ENCODE peak calls at places on chromosomes 1 and 21, in nine cellular contexts. One of them, this sample, is unnamed.

GRCh38 chr21:41627428-41627827 is 119.5 kb upstream of the TMPRSS2 start:
- DNase-seq in keratinocyte: no peak
- DNase-seq in DND-41: no peak
- DNase-seq in epithelial cell of esophagus: peak
- DNase-seq in chondrocyte: no peak
- DNase-seq in mammary epithelial cell: peak
- DNase-seq in thyroid gland: no peak
- DNase-seq in fibroblast of pulmonary artery: no peak
- DNase-seq in mucosa of descending colon: no peak
- DNase-seq in this sample: no peak

GRCh38 chr1:230255116-230255515 is 171.0 kb downstream of the PGBD5 start:
- DNase-seq in keratinocyte: no peak
- DNase-seq in DND-41: no peak
- DNase-seq in epithelial cell of esophagus: no peak
- DNase-seq in chondrocyte: no peak
- DNase-seq in mammary epithelial cell: no peak
- DNase-seq in thyroid gland: no peak
- DNase-seq in fibroblast of pulmonary artery: no peak
- DNase-seq in mucosa of descending colon: no peak
- DNase-seq in this sample: no peak

GRCh38 chr1:1210726-1211540 is 3.0 kb downstream of the TNFRSF4 start:
- DNase-seq in keratinocyte: no peak
- DNase-seq in DND-41: no peak
- DNase-seq in epithelial cell of esophagus: no peak
- DNase-seq in chondrocyte: peak
- DNase-seq in mammary epithelial cell: no peak
- DNase-seq in thyroid gland: no peak
- DNase-seq in fibroblast of pulmonary artery: no peak
- DNase-seq in mucosa of descending colon: peak
- DNase-seq in this sample: peak

GRCh38 chr1:117529683-117530082 is 76.2 kb upstream of the TENT5C start:
- DNase-seq in keratinocyte: no peak
- DNase-seq in DND-41: no peak
- DNase-seq in epithelial cell of esophagus: no peak
- DNase-seq in chondrocyte: no peak
- DNase-seq in mammary epithelial cell: no peak
- DNase-seq in thyroid gland: no peak
- DNase-seq in fibroblast of pulmonary artery: no peak
- DNase-seq in mucosa of descending colon: no peak
- DNase-seq in this sample: no peak

GRCh38 chr21:46077674-46078101 is 20.2 kb upstream of the COL6A2 start:
- DNase-seq in keratinocyte: no peak
- DNase-seq in DND-41: no peak
- DNase-seq in epithelial cell of esophagus: no peak
- DNase-seq in chondrocyte: peak
- DNase-seq in mammary epithelial cell: no peak
- DNase-seq in thyroid gland: no peak
- DNase-seq in fibroblast of pulmonary artery: no peak
- DNase-seq in mucosa of descending colon: peak
- DNase-seq in this sample: no peak

GRCh38 chr1:111603979-111604378 is 15.6 kb upstream of the RAP1A start:
- DNase-seq in keratinocyte: no peak
- DNase-seq in DND-41: peak
- DNase-seq in epithelial cell of esophagus: peak
- DNase-seq in chondrocyte: no peak
- DNase-seq in mammary epithelial cell: no peak
- DNase-seq in thyroid gland: no peak
- DNase-seq in fibroblast of pulmonary artery: no peak
- DNase-seq in mucosa of descending colon: peak
- DNase-seq in this sample: no peak

GRCh38 chr1:244092293-244093264 is 41.5 kb downstream of the ZBTB18 start:
- DNase-seq in keratinocyte: no peak
- DNase-seq in DND-41: no peak
- DNase-seq in epithelial cell of esophagus: no peak
- DNase-seq in chondrocyte: no peak
- DNase-seq in mammary epithelial cell: no peak
- DNase-seq in thyroid gland: no peak
- DNase-seq in fibroblast of pulmonary artery: peak
- DNase-seq in mucosa of descending colon: peak
- DNase-seq in this sample: no peak

GRCh38 chr1:228012555-228012954 is 5.8 kb downstream of the WNT3A start:
- DNase-seq in keratinocyte: no peak
- DNase-seq in DND-41: no peak
- DNase-seq in epithelial cell of esophagus: no peak
- DNase-seq in chondrocyte: no peak
- DNase-seq in mammary epithelial cell: no peak
- DNase-seq in thyroid gland: no peak
- DNase-seq in fibroblast of pulmonary artery: no peak
- DNase-seq in mucosa of descending colon: no peak
- DNase-seq in this sample: no peak

GRCh38 chr1:98277111-98277510 is 356.3 kb upstream of the DPYD start:
- DNase-seq in keratinocyte: no peak
- DNase-seq in DND-41: no peak
- DNase-seq in epithelial cell of esophagus: peak
- DNase-seq in chondrocyte: no peak
- DNase-seq in mammary epithelial cell: peak
- DNase-seq in thyroid gland: no peak
- DNase-seq in fibroblast of pulmonary artery: peak
- DNase-seq in mucosa of descending colon: no peak
- DNase-seq in this sample: no peak

GRCh38 chr1:114737314-114737713 is 20.5 kb downstream of the CSDE1 start:
- DNase-seq in keratinocyte: no peak
- DNase-seq in DND-41: no peak
- DNase-seq in epithelial cell of esophagus: no peak
- DNase-seq in chondrocyte: no peak
- DNase-seq in mammary epithelial cell: no peak
- DNase-seq in thyroid gland: no peak
- DNase-seq in fibroblast of pulmonary artery: no peak
- DNase-seq in mucosa of descending colon: peak
- DNase-seq in this sample: no peak

GRCh38 chr1:60634106-60634505 is 448.3 kb upstream of the NFIA start:
- DNase-seq in keratinocyte: no peak
- DNase-seq in DND-41: no peak
- DNase-seq in epithelial cell of esophagus: no peak
- DNase-seq in chondrocyte: no peak
- DNase-seq in mammary epithelial cell: no peak
- DNase-seq in thyroid gland: no peak
- DNase-seq in fibroblast of pulmonary artery: no peak
- DNase-seq in mucosa of descending colon: no peak
- DNase-seq in this sample: no peak

GRCh38 chr1:234955107-234955731 is 173.4 kb downstream of the TOMM20 start:
- DNase-seq in keratinocyte: no peak
- DNase-seq in DND-41: peak
- DNase-seq in epithelial cell of esophagus: no peak
- DNase-seq in chondrocyte: no peak
- DNase-seq in mammary epithelial cell: no peak
- DNase-seq in thyroid gland: peak
- DNase-seq in fibroblast of pulmonary artery: peak
- DNase-seq in mucosa of descending colon: peak
- DNase-seq in this sample: no peak

GRCh38 chr1:168709896-168710305 is 19.1 kb downstream of the DPT start:
- DNase-seq in keratinocyte: peak
- DNase-seq in DND-41: no peak
- DNase-seq in epithelial cell of esophagus: peak
- DNase-seq in chondrocyte: no peak
- DNase-seq in mammary epithelial cell: peak
- DNase-seq in thyroid gland: no peak
- DNase-seq in fibroblast of pulmonary artery: peak
- DNase-seq in mucosa of descending colon: no peak
- DNase-seq in this sample: no peak

GRCh38 chr1:1889847-1890505 is 911 bp downstream of the GNB1 start:
- DNase-seq in keratinocyte: no peak
- DNase-seq in DND-41: peak
- DNase-seq in epithelial cell of esophagus: peak
- DNase-seq in chondrocyte: no peak
- DNase-seq in mammary epithelial cell: peak
- DNase-seq in thyroid gland: peak
- DNase-seq in fibroblast of pulmonary artery: peak
- DNase-seq in mucosa of descending colon: peak
- DNase-seq in this sample: peak

GRCh38 chr1:108892356-108893140 is 15.8 kb downstream of the GPSM2 start:
- DNase-seq in keratinocyte: no peak
- DNase-seq in DND-41: no peak
- DNase-seq in epithelial cell of esophagus: no peak
- DNase-seq in chondrocyte: no peak
- DNase-seq in mammary epithelial cell: no peak
- DNase-seq in thyroid gland: no peak
- DNase-seq in fibroblast of pulmonary artery: peak
- DNase-seq in mucosa of descending colon: no peak
- DNase-seq in this sample: no peak

GRCh38 chr1:29674625-29675326 is 438.5 kb downstream of the PTPRU start:
- DNase-seq in keratinocyte: no peak
- DNase-seq in DND-41: no peak
- DNase-seq in epithelial cell of esophagus: no peak
- DNase-seq in chondrocyte: peak
- DNase-seq in mammary epithelial cell: no peak
- DNase-seq in thyroid gland: no peak
- DNase-seq in fibroblast of pulmonary artery: no peak
- DNase-seq in mucosa of descending colon: no peak
- DNase-seq in this sample: no peak

GRCh38 chr1:228647523-228648444 is 87.5 kb upstream of the RHOU start:
- DNase-seq in keratinocyte: peak
- DNase-seq in DND-41: peak
- DNase-seq in epithelial cell of esophagus: peak
- DNase-seq in chondrocyte: peak
- DNase-seq in mammary epithelial cell: peak
- DNase-seq in thyroid gland: peak
- DNase-seq in fibroblast of pulmonary artery: peak
- DNase-seq in mucosa of descending colon: peak
- DNase-seq in this sample: peak

GRCh38 chr1:55064071-55064581 is 24.8 kb downstream of the PCSK9 start:
- DNase-seq in keratinocyte: no peak
- DNase-seq in DND-41: no peak
- DNase-seq in epithelial cell of esophagus: no peak
- DNase-seq in chondrocyte: peak
- DNase-seq in mammary epithelial cell: no peak
- DNase-seq in thyroid gland: peak
- DNase-seq in fibroblast of pulmonary artery: peak
- DNase-seq in mucosa of descending colon: no peak
- DNase-seq in this sample: no peak
- TF ChIP-seq CTCF in keratinocyte: no peak
- TF ChIP-seq CTCF in DND-41: peak
- TF ChIP-seq CTCF in epithelial cell of esophagus: peak
- TF ChIP-seq CTCF in chondrocyte: peak
- TF ChIP-seq CTCF in mammary epithelial cell: no peak
- TF ChIP-seq CTCF in thyroid gland: no peak
- TF ChIP-seq CTCF in fibroblast of pulmonary artery: no peak
- TF ChIP-seq CTCF in mucosa of descending colon: no peak
- TF ChIP-seq CTCF in this sample: peak

GRCh38 chr1:225746361-225747179 is 31.1 kb upstream of the SRP9 start:
- DNase-seq in keratinocyte: peak
- DNase-seq in DND-41: no peak
- DNase-seq in epithelial cell of esophagus: peak
- DNase-seq in chondrocyte: no peak
- DNase-seq in mammary epithelial cell: peak
- DNase-seq in thyroid gland: peak
- DNase-seq in fibroblast of pulmonary artery: peak
- DNase-seq in mucosa of descending colon: peak
- DNase-seq in this sample: peak
- TF ChIP-seq CTCF in keratinocyte: peak
- TF ChIP-seq CTCF in DND-41: no peak
- TF ChIP-seq CTCF in epithelial cell of esophagus: peak
- TF ChIP-seq CTCF in chondrocyte: peak
- TF ChIP-seq CTCF in mammary epithelial cell: peak
- TF ChIP-seq CTCF in thyroid gland: no peak
- TF ChIP-seq CTCF in fibroblast of pulmonary artery: no peak
- TF ChIP-seq CTCF in mucosa of descending colon: no peak
- TF ChIP-seq CTCF in this sample: no peak

GRCh38 chr1:43366179-43366578 is 1.6 kb downstream of the ELOVL1 start:
- DNase-seq in keratinocyte: no peak
- DNase-seq in DND-41: no peak
- DNase-seq in epithelial cell of esophagus: peak
- DNase-seq in chondrocyte: no peak
- DNase-seq in mammary epithelial cell: peak
- DNase-seq in thyroid gland: peak
- DNase-seq in fibroblast of pulmonary artery: no peak
- DNase-seq in mucosa of descending colon: peak
- DNase-seq in this sample: peak

GRCh38 chr1:43368646-43369020 is 822 bp upstream of the ELOVL1 start:
- DNase-seq in keratinocyte: no peak
- DNase-seq in DND-41: no peak
- DNase-seq in epithelial cell of esophagus: no peak
- DNase-seq in chondrocyte: no peak
- DNase-seq in mammary epithelial cell: no peak
- DNase-seq in thyroid gland: peak
- DNase-seq in fibroblast of pulmonary artery: no peak
- DNase-seq in mucosa of descending colon: peak
- DNase-seq in this sample: no peak

GRCh38 chr1:43366601-43367025 is 1.2 kb downstream of the ELOVL1 start:
- DNase-seq in keratinocyte: no peak
- DNase-seq in DND-41: no peak
- DNase-seq in epithelial cell of esophagus: peak
- DNase-seq in chondrocyte: no peak
- DNase-seq in mammary epithelial cell: peak
- DNase-seq in thyroid gland: peak
- DNase-seq in fibroblast of pulmonary artery: no peak
- DNase-seq in mucosa of descending colon: no peak
- DNase-seq in this sample: no peak

GRCh38 chr1:43367026-43367903 is 546 bp downstream of the ELOVL1 start:
- DNase-seq in keratinocyte: no peak
- DNase-seq in DND-41: peak
- DNase-seq in epithelial cell of esophagus: peak
- DNase-seq in chondrocyte: no peak
- DNase-seq in mammary epithelial cell: peak
- DNase-seq in thyroid gland: peak
- DNase-seq in fibroblast of pulmonary artery: no peak
- DNase-seq in mucosa of descending colon: peak
- DNase-seq in this sample: peak

GRCh38 chr1:43367904-43368645 is at the start of gene ELOVL1:
- DNase-seq in keratinocyte: no peak
- DNase-seq in DND-41: peak
- DNase-seq in epithelial cell of esophagus: peak
- DNase-seq in chondrocyte: peak
- DNase-seq in mammary epithelial cell: peak
- DNase-seq in thyroid gland: peak
- DNase-seq in fibroblast of pulmonary artery: peak
- DNase-seq in mucosa of descending colon: peak
- DNase-seq in this sample: peak
- TF ChIP-seq CTCF in keratinocyte: peak
- TF ChIP-seq CTCF in DND-41: peak
- TF ChIP-seq CTCF in epithelial cell of esophagus: peak
- TF ChIP-seq CTCF in chondrocyte: peak
- TF ChIP-seq CTCF in mammary epithelial cell: peak
- TF ChIP-seq CTCF in thyroid gland: peak
- TF ChIP-seq CTCF in fibroblast of pulmonary artery: peak
- TF ChIP-seq CTCF in mucosa of descending colon: no peak
- TF ChIP-seq CTCF in this sample: no peak

GRCh38 chr21:32412162-32412997 is at the start of gene EVA1C:
- DNase-seq in keratinocyte: no peak
- DNase-seq in DND-41: no peak
- DNase-seq in epithelial cell of esophagus: peak
- DNase-seq in chondrocyte: no peak
- DNase-seq in mammary epithelial cell: peak
- DNase-seq in thyroid gland: peak
- DNase-seq in fibroblast of pulmonary artery: peak
- DNase-seq in mucosa of descending colon: peak
- DNase-seq in this sample: peak
- TF ChIP-seq CTCF in keratinocyte: peak
- TF ChIP-seq CTCF in DND-41: no peak
- TF ChIP-seq CTCF in epithelial cell of esophagus: no peak
- TF ChIP-seq CTCF in chondrocyte: no peak
- TF ChIP-seq CTCF in mammary epithelial cell: peak
- TF ChIP-seq CTCF in thyroid gland: no peak
- TF ChIP-seq CTCF in fibroblast of pulmonary artery: no peak
- TF ChIP-seq CTCF in mucosa of descending colon: no peak
- TF ChIP-seq CTCF in this sample: no peak

GRCh38 chr1:17601643-17602382 is 62.3 kb downstream of the ARHGEF10L start:
- DNase-seq in keratinocyte: no peak
- DNase-seq in DND-41: no peak
- DNase-seq in epithelial cell of esophagus: no peak
- DNase-seq in chondrocyte: peak
- DNase-seq in mammary epithelial cell: no peak
- DNase-seq in thyroid gland: peak
- DNase-seq in fibroblast of pulmonary artery: no peak
- DNase-seq in mucosa of descending colon: no peak
- DNase-seq in this sample: no peak
- TF ChIP-seq CTCF in keratinocyte: no peak
- TF ChIP-seq CTCF in DND-41: no peak
- TF ChIP-seq CTCF in epithelial cell of esophagus: no peak
- TF ChIP-seq CTCF in chondrocyte: no peak
- TF ChIP-seq CTCF in mammary epithelial cell: no peak
- TF ChIP-seq CTCF in thyroid gland: no peak
- TF ChIP-seq CTCF in fibroblast of pulmonary artery: no peak
- TF ChIP-seq CTCF in mucosa of descending colon: no peak
- TF ChIP-seq CTCF in this sample: no peak

This sample was measured in endothelial cell.